ENCODE peak calls at places on chromosome 19, in five cellular contexts. Q, D, N, Z and E are unnamed samples.

GRCh38 chr19:19691683-19692082 is 23.0 kb downstream of the ZNF101 start:
- DNase-seq in Z (no peak), N (no peak), D (no peak), Q (no peak), E (no peak)

GRCh38 chr19:45010306-45010705 is 9.0 kb downstream of the RELB start:
- DNase-seq in D (no peak), Z (no peak), Q (no peak), N (no peak), E (no peak)

GRCh38 chr19:37197768-37198167 is 12.6 kb downstream of the ZNF585B start:
- DNase-seq in Z (no peak), Q (no peak), D (no peak), N (no peak), E (no peak)

GRCh38 chr19:42455621-42456081 is 12.9 kb upstream of the CXCL17 start:
- DNase-seq in Q (no peak), D (peak; percentile 93), Z (no peak), N (no peak), E (no peak)

GRCh38 chr19:18160441-18160791 is 7.5 kb downstream of the PIK3R2 start:
- DNase-seq in Z (no peak), D (no peak), N (no peak), Q (peak; percentile 30), E (no peak)

GRCh38 chr19:47521473-47522180 is 6.8 kb upstream of the NAPA start:
- DNase-seq in N (no peak), D (no peak), Q (no peak), Z (no peak), E (no peak)

GRCh38 chr19:57558525-57558924 is 1.1 kb downstream of the ZNF550 start:
- DNase-seq in D (peak; percentile 8), Z (peak; percentile 29), Q (peak; percentile 53), N (peak; percentile 15), E (no peak)

GRCh38 chr19:14804755-14805154 is 26.4 kb upstream of the ADGRE2 start:
- DNase-seq in Z (no peak), D (no peak), Q (no peak), N (no peak), E (no peak)

GRCh38 chr19:33684550-33685303 is 63.0 kb downstream of the CHST8 start:
- DNase-seq in D (no peak), Q (no peak), N (no peak), Z (peak; percentile 76), E (no peak)

GRCh38 chr19:35973487-35973886 is 21.5 kb upstream of the SDHAF1 start:
- DNase-seq in D (no peak), N (no peak), Z (no peak), Q (peak; percentile 17), E (no peak)

GRCh38 chr19:48551437-48552302 is at the start of gene SULT2B1:
- DNase-seq in Q (no peak), D (peak; percentile 59), N (no peak), Z (peak; percentile 39), E (no peak)

GRCh38 chr19:32789429-32789828 is 69.9 kb downstream of the TDRD12 start:
- DNase-seq in Q (no peak), N (no peak), D (no peak), Z (no peak), E (no peak)

GRCh38 chr19:54307389-54307788 is 5.6 kb downstream of the LILRA5 start:
- DNase-seq in Q (no peak), Z (no peak), D (no peak), N (no peak), E (no peak)

GRCh38 chr19:33227242-33227650 is 1.6 kb upstream of the SLC7A10 start:
- DNase-seq in Q (no peak), Z (no peak), N (peak; percentile 76), D (no peak), E (no peak)

GRCh38 chr19:10858204-10858828 is 10.1 kb downstream of the C19orf38 start:
- DNase-seq in Z (peak; percentile 69), D (peak; percentile 42), Q (peak; percentile 50), N (peak; percentile 79), E (peak; percentile 73)

GRCh38 chr19:45450042-45450380 is 17.8 kb upstream of the FOSB start:
- DNase-seq in Z (no peak), N (no peak), D (no peak), Q (no peak), E (no peak)

GRCh38 chr19:42468273-42468796 is 25.6 kb upstream of the CXCL17 start:
- DNase-seq in N (no peak), Q (peak; percentile 92), Z (no peak), D (peak; percentile 78), E (no peak)

GRCh38 chr19:33781996-33782395 is 14.7 kb upstream of the KCTD15 start:
- DNase-seq in N (no peak), D (peak; percentile 33), Z (no peak), Q (peak; percentile 64), E (no peak)

GRCh38 chr19:55958356-55958755 is 10.7 kb downstream of the NLRP8 start:
- DNase-seq in D (peak; percentile 96), N (no peak), Z (no peak), Q (no peak), E (no peak)

GRCh38 chr19:45130888-45131615 is 29.7 kb downstream of the NKPD1 start:
- DNase-seq in D (peak; percentile 58), Z (no peak), Q (peak; percentile 50), N (no peak), E (peak; percentile 89)

GRCh38 chr19:55353803-55354697 is 469 bp downstream of the COX6B2 start:
- DNase-seq in Z (peak; percentile 97), Q (peak; percentile 78), N (peak; percentile 89), D (peak; percentile 65), E (peak; percentile 74)

GRCh38 chr19:8367327-8368001 is 3.5 kb downstream of the ANGPTL4 start:
- DNase-seq in N (peak; percentile 84), Z (peak; percentile 95), D (peak; percentile 97), Q (peak; percentile 92), E (no peak)

GRCh38 chr19:33712268-33712667 is 84.4 kb upstream of the KCTD15 start:
- DNase-seq in Q (no peak), Z (no peak), D (no peak), N (no peak), E (no peak)

GRCh38 chr19:40165362-40165937 is 25.8 kb upstream of the MAP3K10 start:
- DNase-seq in N (peak; percentile 90), D (peak; percentile 15), Z (peak; percentile 72), Q (peak; percentile 67), E (peak; percentile 65)

GRCh38 chr19:40162104-40162503 is 29.1 kb upstream of the MAP3K10 start:
- DNase-seq in Z (no peak), D (no peak), Q (no peak), N (no peak), E (no peak)

GRCh38 chr19:40159744-40160143 is 31.5 kb upstream of the MAP3K10 start:
- DNase-seq in D (no peak), Q (no peak), N (no peak), Z (no peak), E (no peak)

DNA sequence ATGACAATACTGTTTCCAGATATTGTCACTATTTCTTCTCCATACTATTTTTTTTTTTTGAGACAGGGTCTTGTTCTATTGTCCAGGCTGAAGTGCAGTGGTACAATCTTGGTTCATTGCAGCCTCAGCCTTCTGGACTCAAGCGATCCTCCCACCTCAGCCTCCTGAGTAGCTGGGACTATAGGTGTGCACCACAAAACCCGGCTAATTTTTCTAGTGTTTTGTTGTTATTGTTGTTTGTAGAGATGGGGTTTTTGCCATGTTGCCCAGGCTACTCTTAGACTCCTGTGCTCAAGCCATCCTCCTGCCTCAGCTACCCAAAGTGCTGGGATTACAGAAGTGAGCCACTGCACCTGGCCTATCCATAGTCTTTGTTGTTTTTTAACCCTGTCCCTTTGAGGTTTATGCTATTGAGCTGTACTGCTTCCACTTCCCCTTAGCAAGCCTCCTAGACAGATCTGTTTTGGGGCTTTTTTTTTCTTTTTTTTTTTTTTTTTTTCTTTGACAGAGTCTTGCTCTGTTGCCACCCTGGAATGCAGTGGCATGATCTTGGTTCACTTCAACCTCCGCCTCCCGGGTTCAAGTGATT is 27.6 kb upstream of the MAP3K10 start:
- DNase-seq in N (no peak), Z (no peak), Q (no peak), D (no peak), E (peak; percentile 68)
- TF ChIP-seq EZH2phosphoT487 in N (no peak), Z (no peak), Q (no peak), D (no peak), E (no peak)

GRCh38 chr19:16206046-16206605 is 8.4 kb downstream of the AP1M1 start:
- DNase-seq in N (no peak), Z (no peak), Q (no peak), D (no peak), E (no peak)

GRCh38 chr19:16206637-16207036 is 8.9 kb downstream of the AP1M1 start:
- DNase-seq in Q (no peak), Z (peak; percentile 7), N (no peak), D (no peak), E (no peak)

GRCh38 chr19:16208064-16208759 is 10.5 kb downstream of the AP1M1 start:
- DNase-seq in D (no peak), N (no peak), Q (no peak), Z (no peak), E (no peak)

GRCh38 chr19:16207490-16208025 is 9.8 kb downstream of the AP1M1 start:
- DNase-seq in N (no peak), Z (no peak), Q (no peak), D (no peak), E (no peak)

DNA sequence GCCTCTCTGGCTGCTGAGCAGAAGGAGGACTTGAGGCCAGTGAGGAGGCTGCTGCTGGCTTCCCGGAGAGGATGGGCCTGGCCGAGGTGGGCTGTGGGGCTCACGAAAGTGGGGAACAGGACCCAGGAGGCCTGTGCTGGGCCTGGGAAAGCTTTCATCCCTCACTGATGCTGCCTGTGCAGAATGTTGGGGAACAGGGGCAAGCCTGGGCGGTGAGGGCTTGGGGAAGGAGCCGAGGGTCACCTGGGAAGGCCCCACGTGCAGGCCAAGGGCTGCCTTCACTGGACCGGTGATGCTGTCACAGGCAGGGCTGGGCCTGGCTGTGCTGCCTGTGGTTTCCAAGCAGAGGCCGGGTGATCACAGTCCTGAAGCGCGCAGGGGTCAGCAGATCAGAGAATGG is 9.4 kb downstream of the AP1M1 start:
- DNase-seq in Z (no peak), D (no peak), Q (no peak), N (no peak), E (no peak)
- H4K20me1 ChIP-seq in Z (peaks cover 17% of the 10 kb centered on the region), D (no peaks in the 10 kb centered on the region), Q (no peaks in the 10 kb centered on the region), N (peaks cover 5% of the 10 kb centered on the region), E (no peaks in the 10 kb centered on the region)

DNA sequence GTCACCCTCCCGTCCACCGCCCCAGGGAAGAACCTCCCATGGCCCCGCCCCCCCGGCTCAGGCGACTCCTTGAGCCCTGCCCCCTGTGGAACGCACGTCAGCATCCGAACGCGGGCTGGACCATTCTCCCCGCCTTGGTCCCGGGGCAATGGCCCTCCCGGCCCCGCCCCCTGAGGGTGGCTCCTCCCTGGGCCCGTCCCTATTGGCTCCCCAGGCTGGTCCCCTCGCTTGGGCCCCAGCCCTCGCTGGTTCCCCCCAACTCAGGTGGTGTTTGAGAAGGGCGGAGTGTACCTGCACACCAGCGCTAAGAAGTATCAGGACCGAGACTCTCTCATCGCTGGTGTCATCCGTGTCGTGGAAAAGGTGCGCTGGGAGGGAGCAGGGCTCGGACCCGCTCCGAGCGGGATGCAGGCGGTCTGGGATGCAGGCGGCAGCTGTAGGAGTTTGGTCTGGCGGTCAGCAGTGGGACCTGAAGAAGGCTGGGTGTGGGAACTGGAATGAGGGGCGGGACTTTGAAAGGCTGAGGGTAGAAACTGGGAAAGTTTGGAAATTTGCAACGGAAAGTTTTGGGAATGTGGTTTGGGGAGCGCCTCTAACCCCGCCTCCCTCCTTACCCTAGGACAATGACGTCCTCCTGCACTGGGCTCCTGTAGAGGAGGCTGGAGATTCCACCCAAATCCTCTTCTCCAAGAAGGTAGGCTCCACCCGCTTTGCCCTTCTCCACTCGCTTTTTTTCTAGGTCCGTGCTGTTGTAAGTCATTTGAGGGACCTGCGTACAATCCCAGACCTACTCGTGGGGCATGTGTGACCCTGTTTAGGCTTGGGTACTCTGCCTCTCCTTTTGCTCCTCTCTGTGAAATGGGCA is 609 bp downstream of the TBC1D17 start:
- DNase-seq in Q (peak; percentile 100), Z (peak; percentile 98), N (peak; percentile 99), D (peak; percentile 99), E (peak; percentile 98)
- TF ChIP-seq EZH2phosphoT487 in Q (no peak), Z (no peak), N (no peak), D (no peak), E (no peak)

GRCh38 chr19:5053661-5054060 is 84.7 kb downstream of the KDM4B start:
- DNase-seq in Z (no peak), Q (no peak), D (no peak), N (no peak), E (no peak)
- H4K20me1 ChIP-seq in Z (peaks cover 12% of the 10 kb centered on the region), Q (no peaks in the 10 kb centered on the region), D (no peaks in the 10 kb centered on the region), N (no peaks in the 10 kb centered on the region), E (no peaks in the 10 kb centered on the region)